ENCODE peak calls at places on chromosome 21, in five cellular contexts. G is stimulated activated CD8-positive, alpha-beta memory T cell treated with anti-CD3 and anti-CD28 coated beads, Interleukin-7, amount 100 ng/mL, for 1 hour; Q is AG10803; U is upper lobe of right lung; P is mesenchymal stem cell. Y is an unnamed sample.

GRCh38 chr21:18153063-18153462 is 91.6 kb upstream of the CHODL start:
- DNase-seq in G (no peak), P (peak), Q (no peak), U (no peak), Y (no peak)

GRCh38 chr21:37475186-37475868 is 108.8 kb downstream of the DYRK1A start:
- DNase-seq in U (no peak), P (peak), G (no peak), Q (no peak), Y (no peak)

GRCh38 chr21:37496972-37497371 is 130.4 kb downstream of the DYRK1A start:
- DNase-seq in Q (peak), G (no peak), P (peak), U (no peak), Y (peak)

GRCh38 chr21:41167348-41168342 is at the start of gene BACE2:
- DNase-seq in Q (peak), U (peak), P (peak), G (no peak), Y (peak)

GRCh38 chr21:17572431-17572830 is 40.3 kb downstream of the BTG3 start:
- DNase-seq in Q (no peak), P (no peak), G (no peak), U (no peak), Y (no peak)

GRCh38 chr21:31255846-31256395 is 88.1 kb downstream of the TIAM1 start:
- DNase-seq in U (no peak), G (no peak), Q (no peak), P (no peak), Y (no peak)

GRCh38 chr21:42066521-42066920 is 4.6 kb upstream of the UMODL1 start:
- DNase-seq in U (no peak), Q (no peak), P (no peak), G (no peak), Y (no peak)

GRCh38 chr21:16709866-16710550 is 802.8 kb upstream of the CXADR start:
- DNase-seq in U (no peak), Q (peak), P (no peak), G (no peak), Y (no peak)

GRCh38 chr21:33327792-33328433 is 3.1 kb downstream of the IFNAR1 start:
- DNase-seq in G (no peak), U (no peak), P (no peak), Q (no peak), Y (no peak)

Y was measured in activated CD8-positive, alpha-beta T cell treated with anti-CD3 and anti-CD28 coated beads for 36 hours.